ENCODE peak calls at places on chromosome 16, in nine cellular contexts. F, B, O, J, D, V, Y, G and X are unnamed samples.

GRCh38 chr16:65297453-65297852 is 175.6 kb upstream of the CDH11 start:
- DNase-seq in Y (no peak), B (no peak), V (no peak), D (no peak), O (no peak), F (no peak), J (no peak), G (no peak), X (no peak)

GRCh38 chr16:9344508-9344907 is 253.1 kb downstream of the HAPSTR1 start:
- DNase-seq in D (no peak), B (no peak), O (no peak), J (no peak), Y (no peak), F (no peak), G (no peak), V (no peak), X (no peak)

GRCh38 chr16:88719267-88719932 is 13.1 kb downstream of the CTU2 start:
- DNase-seq in Y (no peak), J (no peak), F (no peak), G (no peak), B (no peak), O (no peak), D (no peak), V (no peak), X (no peak)

GRCh38 chr16:66800856-66801255 is 528 bp downstream of the TERB1 start:
- DNase-seq in B (no peak), F (no peak), V (no peak), G (no peak), D (no peak), J (no peak), Y (no peak), O (no peak), X (no peak)

GRCh38 chr16:85327731-85328664 is 215.7 kb upstream of the CIBAR2 start:
- DNase-seq in Y (peak), O (no peak), D (no peak), J (no peak), B (no peak), V (no peak), F (no peak), G (no peak), X (no peak)

GRCh38 chr16:89383095-89384003 is 107.0 kb downstream of the ANKRD11 start:
- DNase-seq in B (no peak), V (peak), G (no peak), D (peak), F (no peak), O (no peak), J (no peak), Y (peak), X (no peak)

GRCh38 chr16:79451196-79451816 is 149.2 kb downstream of the MAF start:
- DNase-seq in O (no peak), F (no peak), V (no peak), Y (no peak), G (no peak), J (no peak), B (no peak), D (no peak), X (no peak)

GRCh38 chr16:4788910-4789309 is 765 bp upstream of the SEPTIN12 start:
- DNase-seq in O (no peak), J (no peak), F (no peak), Y (no peak), G (no peak), B (no peak), D (no peak), V (no peak), X (no peak)